ENCODE peak calls at places on chromosomes 6 and 20, in four cellular contexts. D is ovary, Q is transverse colon, Y is heart right ventricle. M is an unnamed sample. For H3K27me3, the result is how much of the 10 kb centered on the place peaks cover.

GRCh38 chr6:131663578-131664165 is 26.6 kb downstream of the ENPP3 start:
- DNase-seq in D (no peak), Q (no peak), Y (no peak), M (no peak)

GRCh38 chr6:20115269-20116005 is 96.8 kb downstream of the MBOAT1 start:
- DNase-seq in D (no peak), Q (no peak), Y (no peak), M (no peak)

GRCh38 chr6:2034256-2034655 is 211.1 kb downstream of the GMDS start:
- DNase-seq in D (no peak), Q (no peak), Y (no peak), M (no peak)

GRCh38 chr6:9083108-9083507 is 647.8 kb upstream of the SLC35B3 start:
- DNase-seq in D (no peak), Q (no peak), Y (no peak), M (no peak)

GRCh38 chr6:52514514-52514913 is 62.3 kb downstream of the TRAM2 start:
- DNase-seq in D (peak), Q (no peak), Y (peak), M (no peak)

GRCh38 chr6:69622924-69623323 is 173.9 kb downstream of the LMBRD1 start:
- DNase-seq in D (no peak), Q (no peak), Y (no peak), M (no peak)

GRCh38 chr20:48783533-48784272 is 44.1 kb downstream of the PREX1 start:
- DNase-seq in D (no peak), Q (no peak), Y (no peak), M (no peak)

GRCh38 chr20:64101731-64102621 is 5.4 kb downstream of the NPBWR2 start:
- DNase-seq in D (no peak), Q (peak), Y (peak), M (peak)

GRCh38 chr6:53682654-53683053 is 17.1 kb upstream of the KLHL31 start:
- DNase-seq in D (no peak), Q (no peak), Y (no peak), M (no peak)

GRCh38 chr6:136945072-136945471 is 23.0 kb downstream of the SLC35D3 start:
- DNase-seq in D (no peak), Q (no peak), Y (no peak), M (no peak)
- H3K27me3 ChIP-seq in D (under half), Q (under half), Y (under half), M (under half)

GRCh38 chr6:41284726-41285125 is 1.8 kb downstream of the TREM1 start:
- DNase-seq in D (no peak), Q (no peak), Y (no peak), M (no peak)
- H3K27ac ChIP-seq in D (no peak), Q (no peak), Y (no peak), M (no peak)

GRCh38 chr6:159170999-159171712 is 2.0 kb downstream of the FNDC1 start:
- DNase-seq in D (no peak), Q (no peak), Y (peak), M (no peak)

GRCh38 chr6:159169557-159170332 is 545 bp downstream of the FNDC1 start:
- DNase-seq in D (no peak), Q (no peak), Y (peak), M (no peak)

GRCh38 chr6:159174263-159174974 is 5.2 kb downstream of the FNDC1 start:
- DNase-seq in D (peak), Q (peak), Y (peak), M (peak)

GRCh38 chr6:159170333-159170672 is 1.1 kb downstream of the FNDC1 start:
- DNase-seq in D (no peak), Q (no peak), Y (no peak), M (no peak)

GRCh38 chr6:159172066-159172465 is 2.9 kb downstream of the FNDC1 start:
- DNase-seq in D (no peak), Q (no peak), Y (no peak), M (no peak)
- H3K27me3 ChIP-seq in D (under half), Q (half or more), Y (half or more), M (half or more)

GRCh38 chr6:158805698-158806373 is 13.3 kb downstream of the EZR start:
- DNase-seq in D (no peak), Q (peak), Y (no peak), M (no peak)
- H3K27ac ChIP-seq in D (no peak), Q (peak), Y (no peak), M (no peak)

GRCh38 chr20:45096781-45097180 is 4.1 kb downstream of the KCNS1 start:
- DNase-seq in D (no peak), Q (no peak), Y (no peak), M (no peak)

GRCh38 chr20:45095753-45096371 is 5.1 kb downstream of the KCNS1 start:
- DNase-seq in D (peak), Q (peak), Y (no peak), M (peak)

GRCh38 chr20:45097485-45098095 is 3.3 kb downstream of the KCNS1 start:
- DNase-seq in D (no peak), Q (peak), Y (no peak), M (no peak)

GRCh38 chr20:45100563-45101245 is at the start of gene KCNS1:
- DNase-seq in D (no peak), Q (no peak), Y (no peak), M (no peak)

DNA sequence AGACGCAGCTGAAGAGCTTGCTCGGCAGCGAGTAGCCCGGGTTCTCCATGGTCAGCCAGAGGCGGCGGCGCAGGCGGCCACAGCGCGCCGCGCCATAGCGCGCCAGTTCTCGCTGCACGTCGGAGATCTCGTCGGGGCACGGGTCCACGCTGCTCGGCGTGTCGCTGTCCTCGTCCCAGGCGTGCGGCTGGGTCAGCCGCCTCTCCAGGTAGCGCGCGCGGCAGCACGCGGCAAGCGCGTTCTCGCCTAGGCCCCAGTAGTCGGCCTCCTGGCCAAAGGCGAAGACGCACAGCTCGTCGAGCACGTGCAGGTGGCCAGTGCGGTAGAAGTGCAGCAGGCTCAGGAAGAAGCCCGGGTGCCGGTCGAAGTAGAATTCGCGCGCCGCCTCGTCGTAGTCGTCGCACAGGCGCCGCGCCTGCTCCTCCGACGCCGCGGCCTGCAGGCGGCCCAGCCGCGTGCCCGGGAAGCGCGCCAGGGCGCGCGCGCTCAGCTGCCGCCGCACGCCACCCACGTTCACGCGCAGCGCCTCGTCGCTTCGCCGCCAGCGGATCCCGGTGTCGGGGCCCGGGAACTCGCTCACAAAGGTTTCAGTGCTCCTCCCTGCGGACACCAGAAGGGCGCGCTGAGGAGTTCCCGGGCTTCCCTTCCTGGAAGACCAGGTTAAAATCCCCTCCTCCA is 2.7 kb downstream of the KCNS1 start:
- DNase-seq in D (no peak), Q (no peak), Y (peak), M (peak)
- H3K27me3 ChIP-seq in D (under half), Q (half or more), Y (half or more), M (under half)

GRCh38 chr20:59939879-59940128 is 301 bp downstream of the PPP1R3D start:
- DNase-seq in D (peak), Q (peak), Y (peak), M (no peak)

GRCh38 chr20:59937150-59937549 is 3.0 kb downstream of the PPP1R3D start:
- DNase-seq in D (no peak), Q (no peak), Y (no peak), M (no peak)

GRCh38 chr20:59939052-59939878 is 840 bp downstream of the PPP1R3D start:
- DNase-seq in D (no peak), Q (no peak), Y (peak), M (no peak)

GRCh38 chr20:59938696-59939051 is 1.4 kb downstream of the PPP1R3D start:
- DNase-seq in D (peak), Q (peak), Y (peak), M (no peak)

GRCh38 chr20:59938221-59938620 is 1.9 kb downstream of the PPP1R3D start:
- DNase-seq in D (no peak), Q (no peak), Y (no peak), M (no peak)
- H3K27ac ChIP-seq in D (no peak), Q (peak), Y (peak), M (no peak)

DNA sequence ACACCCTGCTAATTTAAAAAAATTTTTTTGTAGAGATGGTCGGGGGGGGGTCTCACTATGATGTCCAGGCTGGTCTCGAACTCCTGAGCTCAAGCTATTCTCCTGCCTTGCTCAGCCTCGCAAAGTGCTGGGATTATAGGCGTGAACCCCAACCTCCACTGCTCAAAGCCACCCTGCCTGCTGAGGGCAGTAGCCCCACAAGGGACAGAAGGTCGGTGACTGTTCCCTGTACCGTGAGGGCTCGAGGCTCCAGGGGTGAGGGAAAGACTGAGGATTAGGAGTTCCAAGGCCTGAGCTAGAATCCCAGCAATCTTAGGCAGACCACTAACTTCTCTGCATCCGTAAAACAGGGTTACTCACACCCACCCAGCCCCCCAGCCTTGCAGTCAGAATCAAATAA is 51.1 kb downstream of the CPNE5 start:
- DNase-seq in D (no peak), Q (no peak), Y (no peak), M (no peak)
- H3K27me3 ChIP-seq in D (under half), Q (under half), Y (under half), M (under half)

GRCh38 chr20:15560936-15561531 is 1012.2 kb downstream of the KIF16B start:
- DNase-seq in D (no peak), Q (no peak), Y (no peak), M (no peak)
- H3K27ac ChIP-seq in D (no peak), Q (no peak), Y (no peak), M (no peak)